ENCODE peak calls at places on chromosomes 6 and 20, in four cellular contexts. P is sigmoid colon, M is ovary, E is astrocyte. D is an unnamed sample.

GRCh38 chr20:40682104-40683045 is 6.7 kb downstream of the MAFB start:
- DNase-seq in P (no peak), M (peak; percentile 38), E (no peak), D (no peak)

GRCh38 chr6:37547564-37548061 is 47.9 kb upstream of the CCDC167 start:
- DNase-seq in P (no peak), E (peak; percentile 61), M (no peak), D (no peak)

GRCh38 chr6:47741807-47742206 is 40.0 kb upstream of the OPN5 start:
- DNase-seq in E (peak; percentile 83), P (no peak), M (no peak), D (no peak)

GRCh38 chr20:44405246-44405645 is 49.7 kb downstream of the HNF4A start:
- DNase-seq in P (no peak), E (no peak), M (no peak), D (no peak)

GRCh38 chr6:51472745-51473483 is 614.5 kb downstream of the PKHD1 start:
- DNase-seq in E (no peak), M (no peak), P (no peak), D (no peak)

GRCh38 chr6:23890543-23891227 is 235.3 kb upstream of the NRSN1 start:
- DNase-seq in M (no peak), E (peak; percentile 9), P (no peak), D (no peak)

GRCh38 chr6:31114540-31114876 is at the start of gene PSORS1C1:
- DNase-seq in P (peak; percentile 97), E (peak; percentile 95), M (peak; percentile 70), D (no peak)

GRCh38 chr6:135578976-135579375 is 81.4 kb upstream of the AHI1 start:
- DNase-seq in P (no peak), M (no peak), E (no peak), D (no peak)

GRCh38 chr6:32692019-32692418 is 25.6 kb upstream of the HLA-DQB1 start:
- DNase-seq in E (no peak), M (peak; percentile 13), P (no peak), D (peak; percentile 13)

GRCh38 chr20:48455606-48456360 is 372.0 kb downstream of the PREX1 start:
- DNase-seq in M (no peak), P (peak; percentile 39), E (no peak), D (no peak)

DNA sequence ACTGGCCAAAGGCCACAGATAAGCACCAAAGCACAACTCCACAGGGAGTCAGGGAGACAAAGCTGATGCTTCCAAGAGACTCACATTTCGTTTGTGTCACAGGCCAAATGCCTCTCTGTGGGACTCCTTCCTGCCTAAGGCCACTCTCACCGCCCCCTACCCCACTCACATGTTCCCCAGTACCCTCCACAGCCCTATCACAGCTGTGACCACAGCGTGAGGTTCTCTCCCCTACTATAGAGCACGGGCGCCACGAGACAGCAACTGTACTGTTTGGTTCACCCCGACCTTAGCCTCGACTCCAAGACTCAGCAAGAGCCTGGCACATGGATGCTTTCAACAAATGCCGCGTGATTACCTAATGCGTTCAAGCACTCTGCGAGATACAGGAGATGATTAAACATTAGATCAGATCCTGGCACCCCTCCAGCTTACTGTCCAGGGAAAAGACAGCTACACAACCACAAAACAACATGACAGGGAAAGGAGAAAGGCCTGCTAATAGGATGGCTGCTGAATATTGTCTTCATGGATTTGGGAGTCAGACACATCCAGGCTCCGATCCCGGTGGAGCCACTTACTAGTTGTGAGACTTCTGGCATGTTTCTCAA is 105.5 kb downstream of the AGPAT4 start:
- DNase-seq in E (peak; percentile 97), M (no peak), P (no peak), D (no peak)
- H3K4me3 ChIP-seq in E (no peak overlapping the region), M (no peak overlapping the region), P (no peak overlapping the region), D (no peak overlapping the region)

DNA sequence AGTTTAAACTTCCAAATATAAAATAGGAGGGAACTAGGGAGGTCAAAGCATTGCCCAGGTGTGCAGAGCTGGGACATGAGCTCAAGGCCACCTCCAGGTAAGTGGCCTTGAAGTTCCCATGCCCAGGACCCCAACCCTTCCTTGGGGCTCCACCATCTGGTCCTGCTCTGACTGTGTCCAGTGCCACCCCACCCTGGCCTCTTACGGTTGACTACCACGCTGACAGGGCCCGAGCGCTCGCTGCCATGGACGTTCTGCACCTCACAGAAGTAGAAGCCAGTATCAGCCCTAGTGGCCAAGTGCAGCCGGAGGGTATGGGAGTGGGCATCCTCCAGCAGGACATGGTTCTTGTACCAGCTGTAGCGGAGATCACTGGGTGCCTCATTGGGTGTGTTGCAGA is 9.4 kb downstream of the SIGLEC1 start:
- DNase-seq in E (no peak), P (no peak), M (no peak), D (no peak)
- H3K27ac ChIP-seq in E (no peak overlapping the region), P (no peak overlapping the region), M (no peak overlapping the region), D (no peak overlapping the region)

GRCh38 chr6:169692516-169692915 is 9.3 kb downstream of the WDR27 start:
- DNase-seq in M (no peak), P (no peak), E (peak; percentile 14), D (no peak)
- H3K9me3 ChIP-seq in M (no peaks in the 10 kb centered on the region), P (peaks cover 4% of the 10 kb centered on the region), E (peaks cover 2% of the 10 kb centered on the region), D (no peaks in the 10 kb centered on the region)

GRCh38 chr6:4367643-4368042 is 232.3 kb upstream of the ECI2 start:
- DNase-seq in M (no peak), P (no peak), E (no peak), D (no peak)

GRCh38 chr6:4370066-4370465 is 234.7 kb upstream of the ECI2 start:
- DNase-seq in P (no peak), M (no peak), E (peak; percentile 98), D (no peak)

GRCh38 chr6:4371207-4371921 is 236.0 kb upstream of the ECI2 start:
- DNase-seq in P (no peak), E (peak; percentile 87), M (no peak), D (no peak)

GRCh38 chr6:4368649-4369048 is 233.3 kb upstream of the ECI2 start:
- DNase-seq in P (no peak), M (no peak), E (no peak), D (no peak)

DNA sequence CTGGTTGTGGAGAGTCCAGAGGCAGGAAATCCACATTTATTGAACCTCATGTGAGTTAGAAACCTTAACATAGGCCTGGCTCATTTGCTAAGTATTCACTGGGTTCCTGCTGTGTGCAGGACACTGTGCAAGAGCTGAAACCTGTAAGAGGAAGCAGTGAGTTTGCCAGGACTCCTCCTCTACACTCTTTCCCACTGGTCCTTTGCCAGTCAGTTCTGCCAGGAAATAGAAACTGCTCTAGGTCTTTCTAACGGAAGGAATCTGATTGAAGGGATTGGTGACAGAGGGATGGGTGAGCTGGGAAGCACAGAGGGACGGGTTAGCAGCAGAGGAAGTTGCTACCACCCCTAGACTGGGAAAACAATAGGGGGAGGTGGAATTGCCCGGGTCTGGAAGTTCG is 234.2 kb upstream of the ECI2 start:
- DNase-seq in P (no peak), E (peak; percentile 79), M (no peak), D (no peak)
- H3K4me3 ChIP-seq in P (no peak overlapping the region), E (peak overlapping the region; percentile 8), M (no peak overlapping the region), D (no peak overlapping the region)

GRCh38 chr6:116682334-116682712 is 1.3 kb downstream of the KPNA5 start:
- DNase-seq in P (no peak), M (peak; percentile 38), E (peak; percentile 57), D (peak; percentile 12)
- H3K27ac ChIP-seq in P (peak overlapping the region; percentile 90), M (no peak overlapping the region), E (no peak overlapping the region), D (peak overlapping the region; percentile 85)